ENCODE peak calls at places on chromosomes 6 and 20, in nine cellular contexts. E is GM12892, D is stomach, C is GM23338, K is breast epithelium, T is sigmoid colon, V is HL-60, F is HepG2, X is Panc1. W is an unnamed sample.

GRCh38 chr6:1617466-1618304 is 8.0 kb downstream of the FOXC1 start:
- DNase-seq in E (no peak), D (no peak), C (peak), K (no peak), T (no peak), V (no peak), F (no peak), X (no peak), W (no peak)

GRCh38 chr20:46324960-46325703 is 16.8 kb upstream of the CDH22 start:
- DNase-seq in E (no peak), D (peak), C (peak), K (no peak), T (no peak), V (peak), F (peak), X (no peak), W (no peak)

GRCh38 chr20:52031206-52031573 is 160.4 kb downstream of the ZFP64 start:
- DNase-seq in E (no peak), D (no peak), C (no peak), K (no peak), T (no peak), V (no peak), F (no peak), X (no peak), W (no peak)

GRCh38 chr6:13711726-13712484 is at the start of gene RANBP9:
- DNase-seq in E (peak), D (peak), C (peak), K (peak), T (peak), V (peak), F (peak), X (no peak), W (peak)

GRCh38 chr6:137451926-137452325 is 42.3 kb downstream of the OLIG3 start:
- DNase-seq in E (no peak), D (no peak), C (no peak), K (no peak), T (no peak), V (no peak), F (no peak), X (no peak), W (no peak)

GRCh38 chr20:34569598-34569997 is 11.1 kb downstream of the MAP1LC3A start:
- DNase-seq in E (no peak), D (no peak), C (no peak), K (no peak), T (peak), V (no peak), F (no peak), X (no peak), W (no peak)

GRCh38 chr20:8735014-8735413 is 333.9 kb upstream of the PLCB4 start:
- DNase-seq in E (no peak), D (no peak), C (no peak), K (no peak), T (no peak), V (no peak), F (no peak), X (no peak), W (no peak)

GRCh38 chr20:62808211-62808865 is 3.7 kb downstream of the OGFR start:
- DNase-seq in E (peak), D (peak), C (peak), K (no peak), T (no peak), V (peak), F (peak), X (no peak), W (no peak)

GRCh38 chr20:55777641-55778040 is 227.7 kb downstream of the CBLN4 start:
- DNase-seq in E (no peak), D (no peak), C (no peak), K (no peak), T (no peak), V (no peak), F (no peak), X (no peak), W (no peak)

GRCh38 chr20:46206025-46206424 is 87.9 kb downstream of the CD40 start:
- DNase-seq in E (no peak), D (peak), C (no peak), K (peak), T (peak), V (peak), F (no peak), X (peak), W (no peak)

GRCh38 chr6:35415065-35415880 is 36.9 kb upstream of the FANCE start:
- DNase-seq in E (no peak), D (peak), C (peak), K (peak), T (peak), V (peak), F (peak), X (no peak), W (no peak)

GRCh38 chr6:3610206-3610605 is 141.3 kb downstream of the PXDC1 start:
- DNase-seq in E (no peak), D (no peak), C (no peak), K (peak), T (no peak), V (no peak), F (no peak), X (no peak), W (no peak)

GRCh38 chr6:10463040-10463439 is 48.2 kb upstream of the TFAP2A start:
- DNase-seq in E (no peak), D (no peak), C (no peak), K (no peak), T (no peak), V (no peak), F (no peak), X (no peak), W (no peak)

GRCh38 chr20:35478804-35479472 is 23.5 kb downstream of the CEP250 start:
- DNase-seq in E (no peak), D (no peak), C (peak), K (no peak), T (no peak), V (peak), F (peak), X (no peak), W (no peak)

GRCh38 chr6:84019812-84020211 is 13.8 kb upstream of the MRAP2 start:
- DNase-seq in E (no peak), D (no peak), C (no peak), K (no peak), T (no peak), V (no peak), F (no peak), X (no peak), W (no peak)

GRCh38 chr6:502761-503160 is 111.2 kb downstream of the IRF4 start:
- DNase-seq in E (no peak), D (no peak), C (no peak), K (no peak), T (no peak), V (no peak), F (no peak), X (no peak), W (no peak)

GRCh38 chr6:4603291-4603690 is 172.9 kb upstream of the CDYL start:
- DNase-seq in E (no peak), D (peak), C (no peak), K (no peak), T (peak), V (peak), F (no peak), X (no peak), W (peak)

GRCh38 chr6:10838794-10839333 is 525 bp upstream of the MAK start:
- DNase-seq in E (peak), D (no peak), C (no peak), K (no peak), T (no peak), V (no peak), F (no peak), X (no peak), W (no peak)

GRCh38 chr6:37618916-37619605 is 78.6 kb downstream of the MDGA1 start:
- DNase-seq in E (no peak), D (no peak), C (no peak), K (no peak), T (peak), V (no peak), F (no peak), X (no peak), W (no peak)

GRCh38 chr6:79240509-79240908 is 6.0 kb upstream of the HMGN3 start:
- DNase-seq in E (no peak), D (no peak), C (no peak), K (peak), T (no peak), V (no peak), F (no peak), X (no peak), W (no peak)

GRCh38 chr6:13496508-13497180 is 9.2 kb upstream of the GFOD1 start:
- DNase-seq in E (no peak), D (no peak), C (no peak), K (no peak), T (no peak), V (no peak), F (no peak), X (no peak), W (no peak)

GRCh38 chr20:45311589-45312211 is 3.6 kb upstream of the MATN4 start:
- DNase-seq in E (peak), D (peak), C (peak), K (no peak), T (no peak), V (peak), F (peak), X (no peak), W (no peak)

GRCh38 chr6:3748208-3748701 is 3.3 kb downstream of the PXDC1 start:
- DNase-seq in E (peak), D (peak), C (peak), K (no peak), T (no peak), V (peak), F (peak), X (peak), W (peak)

GRCh38 chr6:111971181-111971829 is 82.6 kb upstream of the CCN6 start:
- DNase-seq in E (no peak), D (no peak), C (no peak), K (no peak), T (no peak), V (no peak), F (no peak), X (no peak), W (no peak)

GRCh38 chr6:127515234-127515793 is 3.8 kb downstream of the MTCL3 start:
- DNase-seq in E (peak), D (no peak), C (peak), K (no peak), T (no peak), V (no peak), F (no peak), X (no peak), W (no peak)

GRCh38 chr20:64116541-64117423 is 9.4 kb upstream of the NPBWR2 start:
- DNase-seq in E (no peak), D (peak), C (peak), K (no peak), T (peak), V (no peak), F (no peak), X (no peak), W (peak)

GRCh38 chr20:62512812-62513211 is 37.0 kb upstream of the GATA5 start:
- DNase-seq in E (no peak), D (no peak), C (no peak), K (no peak), T (no peak), V (no peak), F (no peak), X (no peak), W (no peak)

GRCh38 chr20:22918286-22918983 is 116.7 kb upstream of the SSTR4 start:
- DNase-seq in E (no peak), D (no peak), C (no peak), K (no peak), T (no peak), V (no peak), F (no peak), X (no peak), W (no peak)

GRCh38 chr6:118370722-118371121 is 177.4 kb upstream of the PLN start:
- DNase-seq in E (no peak), D (no peak), C (no peak), K (no peak), T (no peak), V (no peak), F (no peak), X (no peak), W (no peak)

GRCh38 chr20:20448891-20449290 is 81.0 kb downstream of the INSM1 start:
- DNase-seq in E (no peak), D (no peak), C (no peak), K (no peak), T (no peak), V (no peak), F (no peak), X (no peak), W (no peak)

GRCh38 chr20:20454850-20455627 is 87.1 kb downstream of the INSM1 start:
- DNase-seq in E (no peak), D (no peak), C (no peak), K (no peak), T (no peak), V (no peak), F (no peak), X (no peak), W (no peak)

GRCh38 chr20:20450461-20451027 is 82.6 kb downstream of the INSM1 start:
- DNase-seq in E (no peak), D (peak), C (no peak), K (no peak), T (no peak), V (no peak), F (no peak), X (no peak), W (no peak)

GRCh38 chr20:20454367-20454766 is 86.5 kb downstream of the INSM1 start:
- DNase-seq in E (no peak), D (no peak), C (no peak), K (no peak), T (no peak), V (no peak), F (no peak), X (no peak), W (no peak)

GRCh38 chr20:20452254-20452676 is 84.4 kb downstream of the INSM1 start:
- DNase-seq in E (peak), D (peak), C (peak), K (no peak), T (no peak), V (no peak), F (no peak), X (no peak), W (peak)
- TF ChIP-seq POLR2AphosphoS5 in E (no peak), D (peak), C (peak), K (no peak), T (no peak), V (no peak), F (no peak), X (no peak), W (no peak)

GRCh38 chr20:49412254-49412653 is 70.2 kb downstream of the KCNB1 start:
- DNase-seq in E (no peak), D (no peak), C (no peak), K (no peak), T (no peak), V (no peak), F (no peak), X (no peak), W (no peak)

GRCh38 chr20:49415664-49416044 is 66.8 kb downstream of the KCNB1 start:
- DNase-seq in E (no peak), D (no peak), C (no peak), K (no peak), T (no peak), V (no peak), F (no peak), X (no peak), W (no peak)

GRCh38 chr20:49413677-49414076 is 68.8 kb downstream of the KCNB1 start:
- DNase-seq in E (no peak), D (no peak), C (no peak), K (no peak), T (no peak), V (no peak), F (no peak), X (no peak), W (no peak)

GRCh38 chr20:49412953-49413352 is 69.5 kb downstream of the KCNB1 start:
- DNase-seq in E (no peak), D (no peak), C (no peak), K (no peak), T (no peak), V (no peak), F (no peak), X (no peak), W (no peak)

GRCh38 chr20:49415005-49415663 is 67.3 kb downstream of the KCNB1 start:
- DNase-seq in E (no peak), D (no peak), C (no peak), K (no peak), T (peak), V (no peak), F (no peak), X (no peak), W (no peak)
- TF ChIP-seq POLR2AphosphoS5 in E (no peak), D (no peak), C (no peak), K (no peak), T (peak), V (no peak), F (no peak), X (no peak), W (no peak)

DNA sequence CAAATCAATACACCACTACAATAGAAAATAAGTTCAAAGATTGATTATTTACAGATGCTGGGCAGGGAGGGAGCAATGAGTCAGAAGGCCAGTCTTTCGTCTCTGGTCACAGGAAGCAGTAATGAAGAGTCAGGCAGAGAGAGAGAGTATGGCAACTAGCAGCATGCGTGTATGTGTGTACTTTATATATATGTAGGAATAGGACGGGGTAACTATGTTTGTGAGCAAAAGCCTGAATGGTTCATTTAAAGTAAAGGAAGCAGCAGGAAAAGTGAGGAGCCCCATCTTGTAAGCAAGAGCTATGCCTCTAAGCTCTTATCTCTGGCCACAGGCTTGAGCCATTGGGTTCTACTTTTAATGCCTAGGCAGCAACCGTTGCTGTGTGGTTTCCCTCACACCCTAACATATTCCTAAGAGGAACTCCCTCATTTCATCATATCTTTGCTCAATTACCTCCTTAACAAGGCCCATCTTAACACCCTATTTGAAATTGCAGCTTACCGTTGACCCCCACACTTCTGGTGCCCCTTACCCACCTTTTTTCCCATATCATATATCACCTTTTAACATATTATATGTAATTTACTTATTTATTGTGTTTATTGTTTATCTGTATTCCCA is 66.6 kb downstream of the AFG1L start:
- DNase-seq in E (no peak), D (no peak), C (no peak), K (no peak), T (no peak), V (peak), F (no peak), X (no peak), W (no peak)
- TF ChIP-seq POLR2AphosphoS5 in E (no peak), D (no peak), C (no peak), K (no peak), T (no peak), V (peak), F (no peak), X (no peak), W (no peak)

GRCh38 chr20:14712302-14712739 is 374.9 kb upstream of the FLRT3 start:
- DNase-seq in E (no peak), D (no peak), C (peak), K (no peak), T (no peak), V (no peak), F (no peak), X (peak), W (no peak)
- TF ChIP-seq POLR2AphosphoS5 in E (no peak), D (peak), C (no peak), K (no peak), T (no peak), V (no peak), F (no peak), X (no peak), W (no peak)

DNA sequence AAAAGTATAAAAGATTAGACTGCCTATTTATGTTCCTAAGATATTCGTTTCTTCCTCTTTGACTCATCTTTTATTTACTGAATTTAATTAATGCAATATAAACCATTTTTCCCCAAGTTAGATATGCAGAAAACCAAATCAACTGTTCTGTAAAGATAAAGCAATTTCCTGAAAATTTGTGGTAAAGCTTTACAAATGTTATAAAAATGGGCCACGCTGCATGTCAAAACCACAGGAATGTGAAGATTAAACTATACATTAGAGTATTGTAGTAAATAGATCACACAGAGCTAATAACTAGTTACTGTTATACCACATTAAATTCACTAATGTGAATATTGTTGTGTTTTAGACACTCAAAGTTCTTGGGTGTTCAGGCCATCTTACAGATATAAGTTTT is 83.4 kb downstream of the OPN5 start:
- DNase-seq in E (no peak), D (no peak), C (no peak), K (no peak), T (no peak), V (no peak), F (no peak), X (no peak), W (no peak)
- TF ChIP-seq POLR2AphosphoS5 in E (no peak), D (no peak), C (no peak), K (no peak), T (no peak), V (no peak), F (no peak), X (no peak), W (no peak)

GRCh38 chr6:31401403-31401802 is 2.0 kb upstream of the MICA start:
- DNase-seq in E (no peak), D (peak), C (no peak), K (peak), T (peak), V (no peak), F (peak), X (no peak), W (no peak)
- TF ChIP-seq POLR2AphosphoS5 in E (no peak), D (peak), C (no peak), K (no peak), T (peak), V (no peak), F (no peak), X (no peak), W (no peak)

DNA sequence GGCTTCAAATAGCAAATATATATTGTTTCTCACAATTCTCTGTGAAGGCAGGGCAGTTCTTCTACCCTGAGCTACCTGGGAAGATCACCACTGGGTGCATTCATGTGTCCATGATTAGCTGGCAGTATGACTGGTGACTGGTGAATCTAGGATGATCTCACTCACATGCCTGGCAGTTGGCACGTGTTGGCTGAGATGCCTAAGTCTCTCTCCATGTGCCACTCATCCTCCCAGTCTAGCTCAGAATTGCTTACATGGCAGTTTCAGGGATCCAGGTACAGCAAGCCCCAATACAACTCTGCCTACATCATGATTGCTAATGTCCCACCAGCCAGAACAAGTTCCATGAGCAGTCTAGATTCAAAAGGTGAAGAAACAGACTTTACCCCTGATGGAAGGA is 346.8 kb upstream of the CNR1 start:
- DNase-seq in E (no peak), D (no peak), C (no peak), K (no peak), T (no peak), V (no peak), F (no peak), X (no peak), W (no peak)
- TF ChIP-seq POLR2AphosphoS5 in E (no peak), D (no peak), C (no peak), K (no peak), T (no peak), V (no peak), F (no peak), X (no peak), W (no peak)

DNA sequence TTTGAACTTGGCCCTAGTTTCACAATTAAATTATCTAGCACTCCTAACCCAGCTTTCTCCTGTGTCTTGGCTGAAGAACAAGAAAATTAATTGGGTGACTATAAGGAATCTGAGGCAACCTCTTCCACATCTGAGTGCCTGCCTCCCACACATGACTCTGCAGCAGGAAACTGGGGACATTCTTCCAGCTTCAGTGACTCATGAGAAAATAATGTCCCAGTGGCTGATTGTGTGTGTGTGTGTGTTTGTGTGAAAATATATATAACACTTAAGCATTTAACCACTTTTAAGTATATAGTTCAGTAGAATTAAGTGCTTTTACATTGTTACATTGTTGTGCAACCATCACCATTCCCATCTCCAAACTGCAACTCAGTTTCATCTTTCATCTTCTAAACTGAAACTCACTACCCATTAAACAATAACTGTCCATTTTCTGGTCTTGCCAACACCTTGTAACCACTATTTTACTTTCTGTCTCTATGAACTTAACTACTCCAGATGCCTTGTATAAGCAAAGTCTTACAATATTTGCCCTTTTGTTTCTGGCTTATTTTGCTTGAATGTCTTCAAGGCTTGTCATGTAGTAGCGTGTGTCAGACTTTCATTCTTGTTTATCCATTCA is 8.7 kb downstream of the TRIM38 start:
- DNase-seq in E (no peak), D (no peak), C (no peak), K (peak), T (no peak), V (no peak), F (peak), X (peak), W (no peak)
- TF ChIP-seq POLR2AphosphoS5 in E (no peak), D (peak), C (no peak), K (no peak), T (no peak), V (no peak), F (no peak), X (no peak), W (no peak)